ENCODE peak calls at places on chromosomes 7 and 10, in eight cellular contexts. C, A, N, O, Y, X, Q and J are unnamed samples.

GRCh38 chr10:6128591-6129383 is 40.0 kb downstream of the RBM17 start:
- DNase-seq in O (no peak), C (peak; percentile 41), Y (no peak), Q (no peak), N (no peak), A (no peak), X (no peak), J (no peak)

GRCh38 chr7:14457567-14458453 is 444.7 kb downstream of the DGKB start:
- DNase-seq in A (peak; percentile 78), N (peak; percentile 77), Q (peak; percentile 36), Y (peak; percentile 85), O (peak; percentile 2), C (peak; percentile 80), X (peak; percentile 76), J (peak; percentile 78)

GRCh38 chr7:36090976-36091375 is 62.1 kb upstream of the EEPD1 start:
- DNase-seq in Q (no peak), O (no peak), N (no peak), X (no peak), A (no peak), C (peak; percentile 39), Y (no peak), J (no peak)

GRCh38 chr7:43888983-43889945 is 17.1 kb downstream of the URGCP start:
- DNase-seq in Q (no peak), N (no peak), X (no peak), Y (no peak), O (no peak), A (no peak), C (no peak), J (no peak)

GRCh38 chr10:101041252-101041761 is 10.3 kb downstream of the SFXN3 start:
- DNase-seq in Q (peak; percentile 61), O (no peak), N (peak; percentile 12), A (peak; percentile 71), C (peak; percentile 89), Y (peak; percentile 37), X (peak; percentile 61), J (peak; percentile 87)

GRCh38 chr10:116521424-116522305 is 24.1 kb upstream of the PNLIP start:
- DNase-seq in N (no peak), C (peak; percentile 57), Q (no peak), Y (no peak), X (peak; percentile 13), O (no peak), A (peak; percentile 47), J (no peak)

GRCh38 chr7:24851791-24852190 is 94.5 kb upstream of the GSDME start:
- DNase-seq in Q (no peak), Y (no peak), O (no peak), N (no peak), C (peak; percentile 29), X (peak; percentile 27), A (no peak), J (no peak)

GRCh38 chr7:73972614-73973013 is 55.4 kb upstream of the ELN start:
- DNase-seq in Q (no peak), Y (no peak), C (no peak), A (no peak), X (no peak), O (no peak), N (no peak), J (no peak)

GRCh38 chr10:62244785-62245595 is 23.7 kb downstream of the RTKN2 start:
- DNase-seq in X (no peak), A (no peak), O (no peak), C (peak; percentile 74), Y (peak; percentile 60), Q (peak; percentile 53), N (peak; percentile 10), J (peak; percentile 40)

GRCh38 chr10:5663692-5664427 is 2.5 kb downstream of the ASB13 start:
- DNase-seq in N (no peak), C (no peak), Y (no peak), O (no peak), Q (no peak), X (no peak), A (no peak), J (no peak)